ENCODE peak calls at places on chromosome 21, in six cellular contexts. I, G, L, Q, H and J are unnamed samples.

GRCh38 chr21:21730524-21730923 is 732.3 kb downstream of the NCAM2 start:
- DNase-seq in L (no peak), Q (no peak), H (no peak), I (no peak), G (no peak), J (no peak)

GRCh38 chr21:17673261-17674020 is 60.7 kb upstream of the BTG3 start:
- DNase-seq in Q (no peak), I (no peak), L (no peak), G (no peak), H (no peak), J (peak; percentile 62)

GRCh38 chr21:14591882-14592281 is 45.8 kb upstream of the SAMSN1 start:
- DNase-seq in H (no peak), Q (no peak), L (peak; percentile 36), G (no peak), I (no peak), J (no peak)

GRCh38 chr21:15896501-15896900 is 166.7 kb downstream of the USP25 start:
- DNase-seq in L (no peak), G (no peak), H (no peak), I (no peak), Q (no peak), J (no peak)

GRCh38 chr21:28554660-28555475 is 437.8 kb downstream of the LTN1 start:
- DNase-seq in L (no peak), H (peak; percentile 45), Q (no peak), I (no peak), G (no peak), J (peak; percentile 23)

GRCh38 chr21:31656199-31657095 is 3.0 kb upstream of the SOD1 start:
- DNase-seq in G (no peak), H (no peak), L (no peak), Q (no peak), I (no peak), J (no peak)

GRCh38 chr21:18155508-18156193 is 89.0 kb upstream of the CHODL start:
- DNase-seq in L (no peak), H (no peak), Q (no peak), G (no peak), I (no peak), J (peak; percentile 75)

GRCh38 chr21:42187976-42188653 is 30.8 kb upstream of the ABCG1 start:
- DNase-seq in G (no peak), L (no peak), Q (peak; percentile 92), I (no peak), H (no peak), J (no peak)

GRCh38 chr21:32122082-32122481 is 156.8 kb downstream of the MIS18A start:
- DNase-seq in I (no peak), H (no peak), L (no peak), Q (no peak), G (no peak), J (no peak)

GRCh38 chr21:42532466-42533181 is 19.0 kb downstream of the SLC37A1 start:
- DNase-seq in Q (no peak), H (no peak), L (no peak), I (no peak), G (no peak), J (no peak)

GRCh38 chr21:42854246-42855010 is 24.9 kb downstream of the WDR4 start:
- DNase-seq in H (no peak), Q (no peak), I (no peak), L (no peak), G (no peak), J (no peak)

GRCh38 chr21:33135925-33136324 is 66.0 kb downstream of the OLIG1 start:
- DNase-seq in L (no peak), Q (no peak), I (no peak), H (no peak), G (no peak), J (no peak)

GRCh38 chr21:41777934-41778815 is 11.3 kb upstream of the RIPK4 start:
- DNase-seq in G (peak; percentile 84), L (peak; percentile 73), I (peak; percentile 51), Q (no peak), H (peak; percentile 97), J (peak; percentile 93)

GRCh38 chr21:37415938-37416337 is 49.4 kb downstream of the DYRK1A start:
- DNase-seq in I (no peak), L (no peak), H (no peak), Q (no peak), G (no peak), J (no peak)

GRCh38 chr21:37414292-37415253 is 48.0 kb downstream of the DYRK1A start:
- DNase-seq in Q (no peak), G (no peak), H (no peak), L (no peak), I (no peak), J (no peak)

GRCh38 chr21:37410639-37411038 is 44.1 kb downstream of the DYRK1A start:
- DNase-seq in G (no peak), H (no peak), L (no peak), I (no peak), Q (no peak), J (no peak)

GRCh38 chr21:37412603-37413360 is 46.2 kb downstream of the DYRK1A start:
- DNase-seq in I (no peak), Q (no peak), H (no peak), L (no peak), G (no peak), J (no peak)

GRCh38 chr21:37413553-37414291 is 47.1 kb downstream of the DYRK1A start:
- DNase-seq in Q (no peak), H (no peak), G (no peak), I (no peak), L (no peak), J (no peak)
- H3K4me1 ChIP-seq in Q (peaks cover 46% of the 10 kb centered on the region), H (peaks cover 4% of the 10 kb centered on the region), G (no peaks in the 10 kb centered on the region), I (peaks cover 36% of the 10 kb centered on the region), L (peaks cover 51% of the 10 kb centered on the region), J (no peaks in the 10 kb centered on the region)

GRCh38 chr21:39281207-39281606 is 32.2 kb downstream of the BRWD1 start:
- DNase-seq in G (no peak), Q (no peak), I (no peak), H (no peak), L (peak; percentile 40), J (no peak)
- H3K9me3 ChIP-seq in G (no peaks in the 10 kb centered on the region), Q (no peaks in the 10 kb centered on the region), I (no peaks in the 10 kb centered on the region), H (no peaks in the 10 kb centered on the region), L (no peaks in the 10 kb centered on the region), J (no peaks in the 10 kb centered on the region)

DNA sequence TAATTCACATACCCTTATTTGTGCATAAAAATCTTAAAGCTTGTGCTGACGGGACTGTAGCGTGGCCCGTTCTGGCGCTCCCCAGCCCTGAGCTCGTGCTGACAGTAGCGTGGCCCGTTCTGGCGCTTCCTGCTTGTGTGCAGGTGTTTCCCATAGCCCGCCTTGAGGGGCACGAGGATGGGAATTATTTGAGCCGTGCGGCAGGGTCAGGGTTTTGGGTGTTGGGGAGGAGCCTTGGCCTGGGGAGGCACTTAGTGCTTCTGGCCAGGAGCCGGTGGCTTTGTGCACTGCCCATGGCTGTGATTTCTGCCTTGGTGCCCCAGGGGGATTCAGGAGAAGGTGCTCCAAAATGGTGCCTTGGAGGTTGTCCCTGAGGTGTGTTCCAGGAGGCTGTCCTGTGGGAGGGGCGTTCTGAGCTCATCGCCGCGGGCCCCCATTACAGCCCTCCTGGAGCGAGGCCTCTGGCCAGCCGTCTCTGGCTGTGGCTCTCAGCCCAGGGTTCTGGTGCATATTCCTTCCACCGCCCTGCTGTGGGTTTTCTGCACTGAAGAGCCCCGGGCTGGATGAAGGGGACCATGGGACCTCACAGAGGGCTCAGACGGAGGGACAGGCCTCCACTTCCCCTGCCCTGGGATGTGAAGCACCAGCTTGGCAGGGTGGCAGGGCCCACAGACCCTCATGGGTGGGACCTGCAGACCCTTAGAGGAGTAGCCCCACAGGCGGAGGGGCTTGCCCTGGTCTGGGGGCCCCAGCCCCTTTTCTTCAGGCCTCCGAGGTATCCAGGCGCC is 6.6 kb downstream of the SLX9 start:
- DNase-seq in G (no peak), I (no peak), L (no peak), H (no peak), Q (no peak), J (no peak)
- TF ChIP-seq ZNF274 in G (no peak), I (no peak), L (no peak), H (no peak), Q (no peak), J (no peak)

GRCh38 chr21:35503646-35504045 is 454.5 kb upstream of the RUNX1 start:
- DNase-seq in H (no peak), Q (no peak), I (no peak), L (no peak), G (no peak), J (no peak)
- H3K4me1 ChIP-seq in H (peaks cover 12% of the 10 kb centered on the region), Q (no peaks in the 10 kb centered on the region), I (peaks cover 5% of the 10 kb centered on the region), L (peaks cover 29% of the 10 kb centered on the region), G (no peaks in the 10 kb centered on the region), J (peaks cover 4% of the 10 kb centered on the region)

GRCh38 chr21:40717008-40717407 is 129.9 kb downstream of the DSCAM start:
- DNase-seq in L (peak; percentile 9), H (no peak), G (no peak), I (no peak), Q (no peak), J (no peak)
- H3K9me3 ChIP-seq in L (no peaks in the 10 kb centered on the region), H (no peaks in the 10 kb centered on the region), G (peaks cover 31% of the 10 kb centered on the region), I (peaks cover 98% of the 10 kb centered on the region), Q (no peaks in the 10 kb centered on the region), J (peaks cover 11% of the 10 kb centered on the region)

GRCh38 chr21:35004289-35004688 is 44.8 kb downstream of the RUNX1 start:
- DNase-seq in Q (no peak), I (no peak), L (no peak), H (no peak), G (no peak), J (no peak)

GRCh38 chr21:35005825-35006224 is 43.3 kb downstream of the RUNX1 start:
- DNase-seq in Q (no peak), I (no peak), L (no peak), G (no peak), H (no peak), J (no peak)

GRCh38 chr21:35005077-35005476 is 44.0 kb downstream of the RUNX1 start:
- DNase-seq in I (no peak), H (no peak), G (no peak), L (no peak), Q (no peak), J (no peak)

GRCh38 chr21:35006248-35006647 is 42.9 kb downstream of the RUNX1 start:
- DNase-seq in L (no peak), Q (no peak), H (no peak), I (no peak), G (no peak), J (no peak)

GRCh38 chr21:35002879-35003722 is 46.0 kb downstream of the RUNX1 start:
- DNase-seq in L (no peak), G (no peak), H (no peak), Q (no peak), I (no peak), J (no peak)
- TF ChIP-seq ZNF274 in L (no peak), G (no peak), H (no peak), Q (no peak), I (no peak), J (no peak)